ENCODE peak calls at places on chromosomes 3 and 15, in nine cellular contexts. H, Y, N, G, R, M, J, F and U are unnamed samples.

GRCh38 chr3:13391308-13391707 is 28.8 kb downstream of the NUP210 start:
- DNase-seq in H (no peak), Y (no peak), N (no peak), G (no peak), R (no peak), M (no peak), J (no peak), F (no peak), U (no peak)

GRCh38 chr15:48087844-48088243 is 32.9 kb upstream of the SLC24A5 start:
- DNase-seq in H (no peak), Y (no peak), N (no peak), G (no peak), R (no peak), M (no peak), J (no peak), F (no peak), U (no peak)

GRCh38 chr3:88311826-88312225 is 162.1 kb downstream of the C3orf38 start:
- DNase-seq in H (no peak), Y (no peak), N (no peak), G (no peak), R (no peak), M (no peak), J (no peak), F (no peak), U (no peak)

GRCh38 chr3:158097571-158098553 is 8.4 kb downstream of the SHOX2 start:
- DNase-seq in H (no peak), Y (peak), N (peak), G (peak), R (peak), M (no peak), J (no peak), F (peak), U (peak)

GRCh38 chr3:114418724-114419543 is 125.1 kb downstream of the TIGIT start:
- DNase-seq in H (no peak), Y (peak), N (no peak), G (no peak), R (no peak), M (peak), J (peak), F (no peak), U (peak)

GRCh38 chr3:46629571-46630517 is 17.5 kb downstream of the FAM240A start:
- DNase-seq in H (peak), Y (peak), N (peak), G (peak), R (peak), M (peak), J (peak), F (peak), U (peak)

GRCh38 chr3:78519281-78519680 is 1248.5 kb downstream of the ROBO1 start:
- DNase-seq in H (no peak), Y (peak), N (no peak), G (no peak), R (no peak), M (no peak), J (no peak), F (no peak), U (no peak)

GRCh38 chr15:26771917-26772587 is 814 bp downstream of the GABRB3 start:
- DNase-seq in H (no peak), Y (peak), N (peak), G (no peak), R (no peak), M (no peak), J (no peak), F (no peak), U (no peak)

GRCh38 chr3:73729969-73730440 is 105.3 kb upstream of the PDZRN3 start:
- DNase-seq in H (no peak), Y (no peak), N (peak), G (peak), R (no peak), M (no peak), J (no peak), F (no peak), U (no peak)

GRCh38 chr3:115788921-115789470 is 165.7 kb downstream of the GAP43 start:
- DNase-seq in H (no peak), Y (peak), N (no peak), G (no peak), R (no peak), M (no peak), J (no peak), F (no peak), U (no peak)

GRCh38 chr3:8657804-8658311 is 13.3 kb upstream of the SSUH2 start:
- DNase-seq in H (no peak), Y (no peak), N (peak), G (no peak), R (no peak), M (no peak), J (no peak), F (no peak), U (no peak)

GRCh38 chr3:182315313-182315712 is 478.0 kb upstream of the ATP11B start:
- DNase-seq in H (no peak), Y (no peak), N (no peak), G (no peak), R (no peak), M (no peak), J (no peak), F (no peak), U (no peak)

GRCh38 chr15:88038261-88038660 is 218.3 kb downstream of the NTRK3 start:
- DNase-seq in H (no peak), Y (no peak), N (no peak), G (no peak), R (no peak), M (no peak), J (no peak), F (no peak), U (no peak)

GRCh38 chr3:147963711-147964110 is 554.5 kb downstream of the ZIC1 start:
- DNase-seq in H (no peak), Y (no peak), N (no peak), G (no peak), R (no peak), M (no peak), J (no peak), F (no peak), U (no peak)